ENCODE peak calls at places on chromosomes 2 and 18, in nine cellular contexts. One of them, this sample, is unnamed.

GRCh38 chr2:201171259-201171814 is 11.6 kb upstream of the CASP10 start:
- DNase-seq in cardiac fibroblast: no peak
- DNase-seq in GM06990: no peak
- DNase-seq in astrocyte: no peak
- DNase-seq in ovary: no peak
- DNase-seq in esophagus squamous epithelium: no peak
- DNase-seq in GM12865: no peak
- DNase-seq in transverse colon: no peak
- DNase-seq in epithelial cell of esophagus: peak
- DNase-seq in this sample: no peak

GRCh38 chr2:1046067-1046466 is 95.4 kb downstream of the SNTG2 start:
- DNase-seq in cardiac fibroblast: no peak
- DNase-seq in GM06990: no peak
- DNase-seq in astrocyte: no peak
- DNase-seq in ovary: no peak
- DNase-seq in esophagus squamous epithelium: no peak
- DNase-seq in GM12865: no peak
- DNase-seq in transverse colon: no peak
- DNase-seq in epithelial cell of esophagus: no peak
- DNase-seq in this sample: no peak

GRCh38 chr18:55266981-55267380 is 307.7 kb upstream of the CCDC68 start:
- DNase-seq in cardiac fibroblast: no peak
- DNase-seq in GM06990: no peak
- DNase-seq in astrocyte: no peak
- DNase-seq in ovary: no peak
- DNase-seq in esophagus squamous epithelium: no peak
- DNase-seq in GM12865: no peak
- DNase-seq in transverse colon: no peak
- DNase-seq in epithelial cell of esophagus: no peak
- DNase-seq in this sample: no peak

GRCh38 chr18:67417864-67418523 is 98.5 kb downstream of the DSEL start:
- DNase-seq in cardiac fibroblast: peak
- DNase-seq in GM06990: no peak
- DNase-seq in astrocyte: peak
- DNase-seq in ovary: no peak
- DNase-seq in esophagus squamous epithelium: no peak
- DNase-seq in GM12865: peak
- DNase-seq in transverse colon: no peak
- DNase-seq in epithelial cell of esophagus: peak
- DNase-seq in this sample: peak

GRCh38 chr2:196609806-196610205 is 29.7 kb upstream of the CCDC150 start:
- DNase-seq in cardiac fibroblast: no peak
- DNase-seq in GM06990: no peak
- DNase-seq in astrocyte: no peak
- DNase-seq in ovary: no peak
- DNase-seq in esophagus squamous epithelium: no peak
- DNase-seq in GM12865: no peak
- DNase-seq in transverse colon: no peak
- DNase-seq in epithelial cell of esophagus: no peak
- DNase-seq in this sample: no peak

GRCh38 chr2:99861376-99861760 is 281.0 kb downstream of the AFF3 start:
- DNase-seq in cardiac fibroblast: no peak
- DNase-seq in GM06990: peak
- DNase-seq in astrocyte: peak
- DNase-seq in ovary: no peak
- DNase-seq in esophagus squamous epithelium: no peak
- DNase-seq in GM12865: peak
- DNase-seq in transverse colon: no peak
- DNase-seq in epithelial cell of esophagus: no peak
- DNase-seq in this sample: peak

GRCh38 chr2:109069430-109070194 is 59.4 kb upstream of the SH3RF3 start:
- DNase-seq in cardiac fibroblast: no peak
- DNase-seq in GM06990: no peak
- DNase-seq in astrocyte: no peak
- DNase-seq in ovary: no peak
- DNase-seq in esophagus squamous epithelium: no peak
- DNase-seq in GM12865: no peak
- DNase-seq in transverse colon: no peak
- DNase-seq in epithelial cell of esophagus: peak
- DNase-seq in this sample: no peak

GRCh38 chr2:222960126-222960525 is 91.9 kb upstream of the KCNE4 start:
- DNase-seq in cardiac fibroblast: no peak
- DNase-seq in GM06990: no peak
- DNase-seq in astrocyte: peak
- DNase-seq in ovary: no peak
- DNase-seq in esophagus squamous epithelium: no peak
- DNase-seq in GM12865: peak
- DNase-seq in transverse colon: no peak
- DNase-seq in epithelial cell of esophagus: peak
- DNase-seq in this sample: no peak

GRCh38 chr2:146870691-146871090 is 974.1 kb upstream of the ACVR2A start:
- DNase-seq in cardiac fibroblast: no peak
- DNase-seq in GM06990: no peak
- DNase-seq in astrocyte: no peak
- DNase-seq in ovary: no peak
- DNase-seq in esophagus squamous epithelium: no peak
- DNase-seq in GM12865: no peak
- DNase-seq in transverse colon: no peak
- DNase-seq in epithelial cell of esophagus: peak
- DNase-seq in this sample: no peak

GRCh38 chr2:186771850-186772463 is 77.0 kb downstream of the ZSWIM2 start:
- DNase-seq in cardiac fibroblast: no peak
- DNase-seq in GM06990: no peak
- DNase-seq in astrocyte: no peak
- DNase-seq in ovary: no peak
- DNase-seq in esophagus squamous epithelium: no peak
- DNase-seq in GM12865: no peak
- DNase-seq in transverse colon: no peak
- DNase-seq in epithelial cell of esophagus: peak
- DNase-seq in this sample: no peak

GRCh38 chr2:61854435-61855177 is 746 bp upstream of the FAM161A start:
- DNase-seq in cardiac fibroblast: peak
- DNase-seq in GM06990: peak
- DNase-seq in astrocyte: peak
- DNase-seq in ovary: peak
- DNase-seq in esophagus squamous epithelium: peak
- DNase-seq in GM12865: peak
- DNase-seq in transverse colon: peak
- DNase-seq in epithelial cell of esophagus: peak
- DNase-seq in this sample: peak

GRCh38 chr2:199660167-199660566 is 190.8 kb downstream of the FTCDNL1 start:
- DNase-seq in cardiac fibroblast: no peak
- DNase-seq in GM06990: no peak
- DNase-seq in astrocyte: no peak
- DNase-seq in ovary: no peak
- DNase-seq in esophagus squamous epithelium: no peak
- DNase-seq in GM12865: no peak
- DNase-seq in transverse colon: no peak
- DNase-seq in epithelial cell of esophagus: no peak
- DNase-seq in this sample: no peak

GRCh38 chr2:140589696-140590095 is 1541.1 kb downstream of the LRP1B start:
- DNase-seq in cardiac fibroblast: no peak
- DNase-seq in GM06990: no peak
- DNase-seq in astrocyte: peak
- DNase-seq in ovary: no peak
- DNase-seq in esophagus squamous epithelium: no peak
- DNase-seq in GM12865: no peak
- DNase-seq in transverse colon: no peak
- DNase-seq in epithelial cell of esophagus: no peak
- DNase-seq in this sample: no peak

GRCh38 chr2:140580799-140581198 is 1550.0 kb downstream of the LRP1B start:
- DNase-seq in cardiac fibroblast: peak
- DNase-seq in GM06990: no peak
- DNase-seq in astrocyte: no peak
- DNase-seq in ovary: no peak
- DNase-seq in esophagus squamous epithelium: no peak
- DNase-seq in GM12865: no peak
- DNase-seq in transverse colon: no peak
- DNase-seq in epithelial cell of esophagus: peak
- DNase-seq in this sample: no peak

GRCh38 chr2:140585016-140585415 is 1545.8 kb downstream of the LRP1B start:
- DNase-seq in cardiac fibroblast: no peak
- DNase-seq in GM06990: no peak
- DNase-seq in astrocyte: no peak
- DNase-seq in ovary: no peak
- DNase-seq in esophagus squamous epithelium: no peak
- DNase-seq in GM12865: no peak
- DNase-seq in transverse colon: no peak
- DNase-seq in epithelial cell of esophagus: no peak
- DNase-seq in this sample: no peak

GRCh38 chr2:140589273-140589672 is 1541.5 kb downstream of the LRP1B start:
- DNase-seq in cardiac fibroblast: no peak
- DNase-seq in GM06990: no peak
- DNase-seq in astrocyte: peak
- DNase-seq in ovary: no peak
- DNase-seq in esophagus squamous epithelium: no peak
- DNase-seq in GM12865: no peak
- DNase-seq in transverse colon: no peak
- DNase-seq in epithelial cell of esophagus: no peak
- DNase-seq in this sample: no peak

GRCh38 chr2:140586379-140586778 is 1544.4 kb downstream of the LRP1B start:
- DNase-seq in cardiac fibroblast: peak
- DNase-seq in GM06990: no peak
- DNase-seq in astrocyte: no peak
- DNase-seq in ovary: no peak
- DNase-seq in esophagus squamous epithelium: no peak
- DNase-seq in GM12865: peak
- DNase-seq in transverse colon: peak
- DNase-seq in epithelial cell of esophagus: peak
- DNase-seq in this sample: peak
- TF ChIP-seq CTCF in cardiac fibroblast: peak
- TF ChIP-seq CTCF in GM06990: peak
- TF ChIP-seq CTCF in astrocyte: peak
- TF ChIP-seq CTCF in ovary: no peak
- TF ChIP-seq CTCF in esophagus squamous epithelium: no peak
- TF ChIP-seq CTCF in GM12865: peak
- TF ChIP-seq CTCF in transverse colon: peak
- TF ChIP-seq CTCF in epithelial cell of esophagus: peak
- TF ChIP-seq CTCF in this sample: peak

GRCh38 chr2:55923978-55924325 is 370 bp upstream of the EFEMP1 start:
- DNase-seq in cardiac fibroblast: no peak
- DNase-seq in GM06990: no peak
- DNase-seq in astrocyte: no peak
- DNase-seq in ovary: no peak
- DNase-seq in esophagus squamous epithelium: no peak
- DNase-seq in GM12865: no peak
- DNase-seq in transverse colon: no peak
- DNase-seq in epithelial cell of esophagus: no peak
- DNase-seq in this sample: no peak

GRCh38 chr2:55922488-55922887 is 1.1 kb downstream of the EFEMP1 start:
- DNase-seq in cardiac fibroblast: peak
- DNase-seq in GM06990: no peak
- DNase-seq in astrocyte: peak
- DNase-seq in ovary: no peak
- DNase-seq in esophagus squamous epithelium: no peak
- DNase-seq in GM12865: no peak
- DNase-seq in transverse colon: no peak
- DNase-seq in epithelial cell of esophagus: peak
- DNase-seq in this sample: no peak

GRCh38 chr2:55926246-55926645 is 2.7 kb upstream of the EFEMP1 start:
- DNase-seq in cardiac fibroblast: no peak
- DNase-seq in GM06990: no peak
- DNase-seq in astrocyte: no peak
- DNase-seq in ovary: no peak
- DNase-seq in esophagus squamous epithelium: no peak
- DNase-seq in GM12865: no peak
- DNase-seq in transverse colon: no peak
- DNase-seq in epithelial cell of esophagus: no peak
- DNase-seq in this sample: no peak

GRCh38 chr2:55926974-55927373 is 3.4 kb upstream of the EFEMP1 start:
- DNase-seq in cardiac fibroblast: no peak
- DNase-seq in GM06990: no peak
- DNase-seq in astrocyte: no peak
- DNase-seq in ovary: no peak
- DNase-seq in esophagus squamous epithelium: no peak
- DNase-seq in GM12865: no peak
- DNase-seq in transverse colon: no peak
- DNase-seq in epithelial cell of esophagus: no peak
- DNase-seq in this sample: no peak

GRCh38 chr2:55923091-55923977 is at the start of gene EFEMP1:
- DNase-seq in cardiac fibroblast: peak
- DNase-seq in GM06990: peak
- DNase-seq in astrocyte: peak
- DNase-seq in ovary: peak
- DNase-seq in esophagus squamous epithelium: no peak
- DNase-seq in GM12865: peak
- DNase-seq in transverse colon: peak
- DNase-seq in epithelial cell of esophagus: peak
- DNase-seq in this sample: peak
- TF ChIP-seq CTCF in cardiac fibroblast: no peak
- TF ChIP-seq CTCF in GM06990: no peak
- TF ChIP-seq CTCF in astrocyte: no peak
- TF ChIP-seq CTCF in ovary: no peak
- TF ChIP-seq CTCF in esophagus squamous epithelium: no peak
- TF ChIP-seq CTCF in GM12865: no peak
- TF ChIP-seq CTCF in transverse colon: no peak
- TF ChIP-seq CTCF in epithelial cell of esophagus: peak
- TF ChIP-seq CTCF in this sample: no peak

GRCh38 chr18:30999186-30999585 is 43.4 kb downstream of the DSC3 start:
- DNase-seq in cardiac fibroblast: peak
- DNase-seq in GM06990: no peak
- DNase-seq in astrocyte: no peak
- DNase-seq in ovary: no peak
- DNase-seq in esophagus squamous epithelium: no peak
- DNase-seq in GM12865: peak
- DNase-seq in transverse colon: no peak
- DNase-seq in epithelial cell of esophagus: no peak
- DNase-seq in this sample: no peak
- TF ChIP-seq CTCF in cardiac fibroblast: no peak
- TF ChIP-seq CTCF in GM06990: peak
- TF ChIP-seq CTCF in astrocyte: no peak
- TF ChIP-seq CTCF in ovary: no peak
- TF ChIP-seq CTCF in esophagus squamous epithelium: no peak
- TF ChIP-seq CTCF in GM12865: no peak
- TF ChIP-seq CTCF in transverse colon: no peak
- TF ChIP-seq CTCF in epithelial cell of esophagus: no peak
- TF ChIP-seq CTCF in this sample: no peak

GRCh38 chr2:127423476-127423840 is 5.2 kb downstream of the PROC start:
- DNase-seq in cardiac fibroblast: no peak
- DNase-seq in GM06990: no peak
- DNase-seq in astrocyte: no peak
- DNase-seq in ovary: no peak
- DNase-seq in esophagus squamous epithelium: no peak
- DNase-seq in GM12865: no peak
- DNase-seq in transverse colon: peak
- DNase-seq in epithelial cell of esophagus: peak
- DNase-seq in this sample: peak
- TF ChIP-seq CTCF in cardiac fibroblast: no peak
- TF ChIP-seq CTCF in GM06990: no peak
- TF ChIP-seq CTCF in astrocyte: no peak
- TF ChIP-seq CTCF in ovary: no peak
- TF ChIP-seq CTCF in esophagus squamous epithelium: no peak
- TF ChIP-seq CTCF in GM12865: no peak
- TF ChIP-seq CTCF in transverse colon: no peak
- TF ChIP-seq CTCF in epithelial cell of esophagus: no peak
- TF ChIP-seq CTCF in this sample: no peak